ENCODE peak calls at places on chromosomes 1 and 21, in seven cellular contexts. One of them, this sample, is unnamed.

GRCh38 chr1:18989176-18989799 is 32.8 kb upstream of the IFFO2 start:
- DNase-seq in GM13977: no peak
- DNase-seq in epithelial cell of proximal tubule: no peak
- DNase-seq in progenitor cell of endocrine pancreas: no peak
- DNase-seq in fibroblast of lung: no peak
- DNase-seq in fibroblast of pulmonary artery: no peak
- DNase-seq in CD8-positive, alpha-beta T cell: no peak
- DNase-seq in this sample: no peak

GRCh38 chr1:226401407-226402303 is 6.2 kb downstream of the PARP1 start:
- DNase-seq in GM13977: no peak
- DNase-seq in epithelial cell of proximal tubule: no peak
- DNase-seq in progenitor cell of endocrine pancreas: no peak
- DNase-seq in fibroblast of lung: no peak
- DNase-seq in fibroblast of pulmonary artery: no peak
- DNase-seq in CD8-positive, alpha-beta T cell: no peak
- DNase-seq in this sample: no peak

GRCh38 chr1:111228748-111229126 is 1.2 kb downstream of the CHI3L2 start:
- DNase-seq in GM13977: no peak
- DNase-seq in epithelial cell of proximal tubule: no peak
- DNase-seq in progenitor cell of endocrine pancreas: no peak
- DNase-seq in fibroblast of lung: no peak
- DNase-seq in fibroblast of pulmonary artery: no peak
- DNase-seq in CD8-positive, alpha-beta T cell: no peak
- DNase-seq in this sample: no peak

GRCh38 chr1:167000546-167000945 is 11.5 kb downstream of the MAEL start:
- DNase-seq in GM13977: no peak
- DNase-seq in epithelial cell of proximal tubule: peak
- DNase-seq in progenitor cell of endocrine pancreas: no peak
- DNase-seq in fibroblast of lung: no peak
- DNase-seq in fibroblast of pulmonary artery: no peak
- DNase-seq in CD8-positive, alpha-beta T cell: no peak
- DNase-seq in this sample: no peak

GRCh38 chr1:240833057-240833456 is 221.1 kb upstream of the GREM2 start:
- DNase-seq in GM13977: no peak
- DNase-seq in epithelial cell of proximal tubule: no peak
- DNase-seq in progenitor cell of endocrine pancreas: no peak
- DNase-seq in fibroblast of lung: no peak
- DNase-seq in fibroblast of pulmonary artery: no peak
- DNase-seq in CD8-positive, alpha-beta T cell: no peak
- DNase-seq in this sample: no peak

GRCh38 chr1:161439280-161440232 is 65.7 kb upstream of the FCGR2A start:
- DNase-seq in GM13977: peak
- DNase-seq in epithelial cell of proximal tubule: no peak
- DNase-seq in progenitor cell of endocrine pancreas: no peak
- DNase-seq in fibroblast of lung: peak
- DNase-seq in fibroblast of pulmonary artery: no peak
- DNase-seq in CD8-positive, alpha-beta T cell: no peak
- DNase-seq in this sample: no peak

GRCh38 chr1:30774550-30775432 is 17.2 kb upstream of the LAPTM5 start:
- DNase-seq in GM13977: no peak
- DNase-seq in epithelial cell of proximal tubule: no peak
- DNase-seq in progenitor cell of endocrine pancreas: no peak
- DNase-seq in fibroblast of lung: no peak
- DNase-seq in fibroblast of pulmonary artery: no peak
- DNase-seq in CD8-positive, alpha-beta T cell: no peak
- DNase-seq in this sample: no peak

GRCh38 chr21:41835711-41836154 is 43.4 kb downstream of the PRDM15 start:
- DNase-seq in GM13977: no peak
- DNase-seq in epithelial cell of proximal tubule: no peak
- DNase-seq in progenitor cell of endocrine pancreas: no peak
- DNase-seq in fibroblast of lung: peak
- DNase-seq in fibroblast of pulmonary artery: no peak
- DNase-seq in CD8-positive, alpha-beta T cell: no peak
- DNase-seq in this sample: no peak

GRCh38 chr21:16353764-16354163 is 624.0 kb downstream of the USP25 start:
- DNase-seq in GM13977: no peak
- DNase-seq in epithelial cell of proximal tubule: no peak
- DNase-seq in progenitor cell of endocrine pancreas: no peak
- DNase-seq in fibroblast of lung: no peak
- DNase-seq in fibroblast of pulmonary artery: no peak
- DNase-seq in CD8-positive, alpha-beta T cell: no peak
- DNase-seq in this sample: no peak

GRCh38 chr1:168531605-168532345 is 12.0 kb downstream of the XCL2 start:
- DNase-seq in GM13977: no peak
- DNase-seq in epithelial cell of proximal tubule: no peak
- DNase-seq in progenitor cell of endocrine pancreas: no peak
- DNase-seq in fibroblast of lung: no peak
- DNase-seq in fibroblast of pulmonary artery: no peak
- DNase-seq in CD8-positive, alpha-beta T cell: no peak
- DNase-seq in this sample: no peak

GRCh38 chr21:42007541-42007940 is 2.6 kb downstream of the ZBTB21 start:
- DNase-seq in GM13977: no peak
- DNase-seq in epithelial cell of proximal tubule: no peak
- DNase-seq in progenitor cell of endocrine pancreas: no peak
- DNase-seq in fibroblast of lung: no peak
- DNase-seq in fibroblast of pulmonary artery: no peak
- DNase-seq in CD8-positive, alpha-beta T cell: no peak
- DNase-seq in this sample: no peak

GRCh38 chr21:44931137-44931500 is 8.7 kb upstream of the SLX9 start:
- DNase-seq in GM13977: peak
- DNase-seq in epithelial cell of proximal tubule: no peak
- DNase-seq in progenitor cell of endocrine pancreas: no peak
- DNase-seq in fibroblast of lung: peak
- DNase-seq in fibroblast of pulmonary artery: peak
- DNase-seq in CD8-positive, alpha-beta T cell: no peak
- DNase-seq in this sample: no peak

GRCh38 chr1:201608635-201609395 is 69.9 kb downstream of the NAV1 start:
- DNase-seq in GM13977: no peak
- DNase-seq in epithelial cell of proximal tubule: no peak
- DNase-seq in progenitor cell of endocrine pancreas: no peak
- DNase-seq in fibroblast of lung: peak
- DNase-seq in fibroblast of pulmonary artery: peak
- DNase-seq in CD8-positive, alpha-beta T cell: no peak
- DNase-seq in this sample: no peak

GRCh38 chr1:222784916-222785315 is 29.9 kb upstream of the DISP1 start:
- DNase-seq in GM13977: no peak
- DNase-seq in epithelial cell of proximal tubule: no peak
- DNase-seq in progenitor cell of endocrine pancreas: no peak
- DNase-seq in fibroblast of lung: no peak
- DNase-seq in fibroblast of pulmonary artery: no peak
- DNase-seq in CD8-positive, alpha-beta T cell: no peak
- DNase-seq in this sample: no peak

GRCh38 chr1:110118636-110119396 is 6.6 kb downstream of the UBL4B start:
- DNase-seq in GM13977: no peak
- DNase-seq in epithelial cell of proximal tubule: peak
- DNase-seq in progenitor cell of endocrine pancreas: no peak
- DNase-seq in fibroblast of lung: no peak
- DNase-seq in fibroblast of pulmonary artery: no peak
- DNase-seq in CD8-positive, alpha-beta T cell: no peak
- DNase-seq in this sample: no peak

GRCh38 chr21:41817228-41817627 is 50.4 kb upstream of the RIPK4 start:
- DNase-seq in GM13977: peak
- DNase-seq in epithelial cell of proximal tubule: no peak
- DNase-seq in progenitor cell of endocrine pancreas: peak
- DNase-seq in fibroblast of lung: peak
- DNase-seq in fibroblast of pulmonary artery: peak
- DNase-seq in CD8-positive, alpha-beta T cell: peak
- DNase-seq in this sample: peak

GRCh38 chr1:4463631-4464030 is 190.8 kb upstream of the AJAP1 start:
- DNase-seq in GM13977: no peak
- DNase-seq in epithelial cell of proximal tubule: no peak
- DNase-seq in progenitor cell of endocrine pancreas: no peak
- DNase-seq in fibroblast of lung: no peak
- DNase-seq in fibroblast of pulmonary artery: no peak
- DNase-seq in CD8-positive, alpha-beta T cell: no peak
- DNase-seq in this sample: no peak

GRCh38 chr1:158005249-158005648 is 11.8 kb downstream of the KIRREL1 start:
- DNase-seq in GM13977: no peak
- DNase-seq in epithelial cell of proximal tubule: no peak
- DNase-seq in progenitor cell of endocrine pancreas: no peak
- DNase-seq in fibroblast of lung: no peak
- DNase-seq in fibroblast of pulmonary artery: no peak
- DNase-seq in CD8-positive, alpha-beta T cell: no peak
- DNase-seq in this sample: no peak

GRCh38 chr1:116134178-116134773 is 23.1 kb downstream of the MAB21L3 start:
- DNase-seq in GM13977: no peak
- DNase-seq in epithelial cell of proximal tubule: no peak
- DNase-seq in progenitor cell of endocrine pancreas: no peak
- DNase-seq in fibroblast of lung: peak
- DNase-seq in fibroblast of pulmonary artery: no peak
- DNase-seq in CD8-positive, alpha-beta T cell: no peak
- DNase-seq in this sample: no peak
- TF ChIP-seq CTCF in GM13977: no peak
- TF ChIP-seq CTCF in epithelial cell of proximal tubule: peak
- TF ChIP-seq CTCF in progenitor cell of endocrine pancreas: no peak
- TF ChIP-seq CTCF in fibroblast of lung: no peak
- TF ChIP-seq CTCF in fibroblast of pulmonary artery: peak
- TF ChIP-seq CTCF in CD8-positive, alpha-beta T cell: no peak
- TF ChIP-seq CTCF in this sample: no peak

DNA sequence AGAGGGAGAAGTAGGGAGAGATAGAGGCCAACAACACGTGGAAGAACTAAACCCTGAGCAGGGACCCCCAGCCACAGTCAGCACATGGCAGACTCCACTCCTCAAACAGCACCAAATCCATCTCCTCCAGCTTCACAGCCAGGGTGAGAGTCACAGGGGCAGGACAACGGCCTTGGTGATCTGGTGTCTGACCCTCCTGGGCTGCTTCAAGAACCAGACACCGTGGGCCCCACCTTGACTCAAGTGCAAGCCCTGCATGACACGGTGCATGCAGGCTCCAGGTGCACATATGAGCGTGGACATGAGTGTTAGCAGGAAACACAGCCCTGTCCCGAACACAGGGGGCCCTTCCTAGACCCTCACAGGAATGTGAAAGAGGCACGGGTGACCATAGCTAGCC is 21.9 kb downstream of the S100A7 start:
- DNase-seq in GM13977: no peak
- DNase-seq in epithelial cell of proximal tubule: no peak
- DNase-seq in progenitor cell of endocrine pancreas: no peak
- DNase-seq in fibroblast of lung: no peak
- DNase-seq in fibroblast of pulmonary artery: no peak
- DNase-seq in CD8-positive, alpha-beta T cell: no peak
- DNase-seq in this sample: no peak
- TF ChIP-seq CTCF in GM13977: no peak
- TF ChIP-seq CTCF in epithelial cell of proximal tubule: no peak
- TF ChIP-seq CTCF in progenitor cell of endocrine pancreas: no peak
- TF ChIP-seq CTCF in fibroblast of lung: no peak
- TF ChIP-seq CTCF in fibroblast of pulmonary artery: no peak
- TF ChIP-seq CTCF in CD8-positive, alpha-beta T cell: no peak
- TF ChIP-seq CTCF in this sample: no peak

GRCh38 chr1:29695809-29696208 is 459.5 kb downstream of the PTPRU start:
- DNase-seq in GM13977: no peak
- DNase-seq in epithelial cell of proximal tubule: no peak
- DNase-seq in progenitor cell of endocrine pancreas: no peak
- DNase-seq in fibroblast of lung: no peak
- DNase-seq in fibroblast of pulmonary artery: no peak
- DNase-seq in CD8-positive, alpha-beta T cell: no peak
- DNase-seq in this sample: no peak
- TF ChIP-seq CTCF in GM13977: no peak
- TF ChIP-seq CTCF in epithelial cell of proximal tubule: no peak
- TF ChIP-seq CTCF in progenitor cell of endocrine pancreas: no peak
- TF ChIP-seq CTCF in fibroblast of lung: no peak
- TF ChIP-seq CTCF in fibroblast of pulmonary artery: no peak
- TF ChIP-seq CTCF in CD8-positive, alpha-beta T cell: no peak
- TF ChIP-seq CTCF in this sample: no peak

GRCh38 chr21:31201144-31201543 is 142.9 kb downstream of the TIAM1 start:
- DNase-seq in GM13977: no peak
- DNase-seq in epithelial cell of proximal tubule: no peak
- DNase-seq in progenitor cell of endocrine pancreas: no peak
- DNase-seq in fibroblast of lung: no peak
- DNase-seq in fibroblast of pulmonary artery: peak
- DNase-seq in CD8-positive, alpha-beta T cell: no peak
- DNase-seq in this sample: no peak
- TF ChIP-seq CTCF in GM13977: no peak
- TF ChIP-seq CTCF in epithelial cell of proximal tubule: no peak
- TF ChIP-seq CTCF in progenitor cell of endocrine pancreas: no peak
- TF ChIP-seq CTCF in fibroblast of lung: no peak
- TF ChIP-seq CTCF in fibroblast of pulmonary artery: no peak
- TF ChIP-seq CTCF in CD8-positive, alpha-beta T cell: no peak
- TF ChIP-seq CTCF in this sample: no peak

GRCh38 chr1:54499097-54500029 is 48.7 kb upstream of the ACOT11 start:
- DNase-seq in GM13977: peak
- DNase-seq in epithelial cell of proximal tubule: no peak
- DNase-seq in progenitor cell of endocrine pancreas: peak
- DNase-seq in fibroblast of lung: peak
- DNase-seq in fibroblast of pulmonary artery: peak
- DNase-seq in CD8-positive, alpha-beta T cell: peak
- DNase-seq in this sample: no peak
- TF ChIP-seq CTCF in GM13977: peak
- TF ChIP-seq CTCF in epithelial cell of proximal tubule: peak
- TF ChIP-seq CTCF in progenitor cell of endocrine pancreas: peak
- TF ChIP-seq CTCF in fibroblast of lung: peak
- TF ChIP-seq CTCF in fibroblast of pulmonary artery: peak
- TF ChIP-seq CTCF in CD8-positive, alpha-beta T cell: peak
- TF ChIP-seq CTCF in this sample: peak

DNA sequence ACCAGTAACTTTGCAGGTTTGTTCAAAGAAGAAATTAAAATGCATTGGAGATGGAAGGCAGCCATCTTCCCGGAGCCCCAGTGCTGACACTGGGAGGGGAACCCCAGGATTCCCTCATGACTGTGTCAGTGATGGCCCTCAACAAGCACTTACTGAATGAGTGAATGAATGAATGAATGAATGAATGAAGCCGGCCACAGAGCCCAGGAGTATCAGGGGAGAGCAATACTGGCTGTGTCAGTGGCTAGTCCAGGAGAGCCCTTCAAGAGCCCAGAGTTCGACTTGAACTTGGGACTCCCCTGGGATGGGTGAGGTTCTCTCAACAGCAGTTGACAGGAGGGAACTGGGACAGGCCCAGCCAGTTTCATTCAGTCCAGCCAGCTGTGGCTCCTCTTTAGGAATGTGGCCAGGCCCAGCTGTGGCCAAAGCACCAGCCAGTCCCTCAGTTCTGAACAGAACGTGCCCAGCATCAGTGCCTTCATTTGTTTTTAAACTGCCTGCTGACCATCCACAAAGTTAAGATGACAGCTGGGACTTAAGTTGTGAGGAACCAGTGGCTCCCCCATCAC is 9.2 kb upstream of the ERG start:
- DNase-seq in GM13977: no peak
- DNase-seq in epithelial cell of proximal tubule: no peak
- DNase-seq in progenitor cell of endocrine pancreas: no peak
- DNase-seq in fibroblast of lung: no peak
- DNase-seq in fibroblast of pulmonary artery: no peak
- DNase-seq in CD8-positive, alpha-beta T cell: no peak
- DNase-seq in this sample: no peak
- TF ChIP-seq CTCF in GM13977: no peak
- TF ChIP-seq CTCF in epithelial cell of proximal tubule: no peak
- TF ChIP-seq CTCF in progenitor cell of endocrine pancreas: no peak
- TF ChIP-seq CTCF in fibroblast of lung: no peak
- TF ChIP-seq CTCF in fibroblast of pulmonary artery: no peak
- TF ChIP-seq CTCF in CD8-positive, alpha-beta T cell: no peak
- TF ChIP-seq CTCF in this sample: no peak

This sample was measured in GM10248.